ENCODE peak calls at places on chromosome 2, in nine cellular contexts. V is RWPE1; U is AG08395; D is epithelial cell of esophagus; R is caudate nucleus; S is stromal cell of bone marrow; C is naive thymus-derived CD8-positive, alpha-beta T cell; O is AML-193; H is GF-D8. Q is an unnamed sample.

GRCh38 chr2:204437334-204437733 is 107.9 kb upstream of the PARD3B start:
- DNase-seq in H (no peak), V (no peak), C (no peak), U (no peak), S (no peak), R (no peak), D (no peak), O (no peak), Q (peak)

GRCh38 chr2:208354964-208355381 is 51.6 kb upstream of the PTH2R start:
- DNase-seq in D (no peak), U (no peak), R (no peak), H (no peak), O (peak), V (no peak), S (no peak), C (no peak), Q (no peak)

GRCh38 chr2:169010180-169010579 is 20.9 kb downstream of the ABCB11 start:
- DNase-seq in O (no peak), S (no peak), U (no peak), C (no peak), R (no peak), D (no peak), H (no peak), V (no peak), Q (peak)

GRCh38 chr2:203858176-203858575 is 9.4 kb upstream of the CTLA4 start:
- DNase-seq in V (no peak), R (no peak), C (peak), O (no peak), D (no peak), H (no peak), S (no peak), U (no peak), Q (no peak)

GRCh38 chr2:129056959-129057317 is 738.3 kb upstream of the HS6ST1 start:
- DNase-seq in V (no peak), H (no peak), D (peak), C (no peak), U (no peak), S (no peak), O (no peak), R (no peak), Q (no peak)

GRCh38 chr2:238739668-238740067 is 108.2 kb upstream of the TWIST2 start:
- DNase-seq in R (no peak), S (no peak), O (no peak), C (no peak), H (no peak), V (no peak), U (no peak), D (no peak), Q (no peak)

GRCh38 chr2:101047774-101048173 is 45.7 kb downstream of the RPL31 start:
- DNase-seq in V (no peak), R (no peak), O (no peak), C (no peak), H (no peak), S (no peak), U (peak), D (no peak), Q (no peak)

GRCh38 chr2:181140414-181140813 is 160.0 kb downstream of the UBE2E3 start:
- DNase-seq in C (no peak), V (no peak), S (peak), R (no peak), D (peak), O (no peak), H (no peak), U (peak), Q (no peak)

GRCh38 chr2:89763581-89764485 is 1072.4 kb downstream of the RPIA start:
- DNase-seq in U (no peak), C (no peak), H (no peak), R (no peak), O (no peak), S (no peak), V (no peak), D (no peak), Q (no peak)

GRCh38 chr2:176114120-176114929 is 2.3 kb upstream of the HOXD10 start:
- DNase-seq in H (no peak), O (no peak), S (no peak), D (no peak), U (no peak), C (no peak), V (no peak), R (no peak), Q (no peak)

GRCh38 chr2:39938035-39938835 is 159.2 kb upstream of the THUMPD2 start:
- DNase-seq in D (peak), H (no peak), S (peak), C (no peak), U (peak), O (no peak), R (no peak), V (no peak), Q (peak)

GRCh38 chr2:145751634-145752033 is 1231.7 kb upstream of the ZEB2 start:
- DNase-seq in O (peak), V (no peak), D (peak), U (peak), S (peak), R (no peak), C (no peak), H (peak), Q (peak)

GRCh38 chr2:223008162-223008561 is 43.8 kb upstream of the KCNE4 start:
- DNase-seq in C (no peak), D (no peak), H (no peak), R (no peak), V (no peak), S (no peak), U (peak), O (no peak), Q (no peak)

GRCh38 chr2:43389581-43390466 is 163.4 kb upstream of the ZFP36L2 start:
- DNase-seq in D (no peak), R (no peak), H (no peak), C (no peak), S (no peak), O (no peak), V (no peak), U (no peak), Q (no peak)

GRCh38 chr2:54945401-54946219 is 104.6 kb downstream of the RTN4 start:
- DNase-seq in O (no peak), D (peak), H (no peak), U (peak), S (peak), C (no peak), V (no peak), R (peak), Q (no peak)

GRCh38 chr2:192091480-192091879 is 103.3 kb downstream of the TMEFF2 start:
- DNase-seq in S (no peak), R (no peak), C (no peak), H (no peak), D (no peak), V (no peak), U (no peak), O (no peak), Q (no peak)